ENCODE peak calls at places on chromosomes 2 and 18, in six cellular contexts. R is endothelial cell, T is activated B cell treated with CpG ODN at 0.5 μM for 24 hours, U is nephron progenitor cell, S is AG04449, L is tibial nerve. B is an unnamed sample.

GRCh38 chr2:100142393-100142792 is at the start of gene AFF3:
- DNase-seq in U (no peak), S (no peak), L (no peak), T (peak; percentile 65), R (no peak), B (peak; percentile 83)

GRCh38 chr2:55144922-55145820 is 86.9 kb downstream of the CLHC1 start:
- DNase-seq in L (no peak), U (no peak), T (no peak), R (no peak), S (no peak), B (no peak)

GRCh38 chr2:232174662-232175061 is 203.9 kb upstream of the ALPP start:
- DNase-seq in L (no peak), R (no peak), T (no peak), U (no peak), S (no peak), B (no peak)

GRCh38 chr2:178271629-178272333 is 77.5 kb downstream of the OSBPL6 start:
- DNase-seq in R (no peak), U (no peak), S (no peak), L (peak; percentile 49), T (no peak), B (no peak)

GRCh38 chr2:195656131-195656858 is 731 bp upstream of the SLC39A10 start:
- DNase-seq in L (no peak), S (no peak), R (no peak), U (no peak), T (no peak), B (no peak)

GRCh38 chr18:9722691-9723090 is 14.6 kb downstream of the RAB31 start:
- DNase-seq in L (no peak), U (no peak), S (no peak), R (no peak), T (no peak), B (no peak)

GRCh38 chr2:209868595-209868994 is 97.0 kb downstream of the UNC80 start:
- DNase-seq in U (no peak), T (no peak), S (no peak), L (no peak), R (no peak), B (no peak)

GRCh38 chr2:234377761-234378341 is 119.0 kb downstream of the ARL4C start:
- DNase-seq in L (no peak), R (no peak), S (peak; percentile 94), U (peak; percentile 38), T (no peak), B (no peak)

GRCh38 chr2:28662468-28663095 is 89.0 kb upstream of the PPP1CB start:
- DNase-seq in T (no peak), S (no peak), R (no peak), L (no peak), U (peak; percentile 33), B (no peak)

GRCh38 chr18:35191252-35192025 is 49.4 kb upstream of the ZNF397 start:
- DNase-seq in R (no peak), S (no peak), L (no peak), U (no peak), T (no peak), B (no peak)

GRCh38 chr18:66872277-66872676 is 268.4 kb upstream of the CDH19 start:
- DNase-seq in R (no peak), S (no peak), T (no peak), U (no peak), L (no peak), B (no peak)

DNA sequence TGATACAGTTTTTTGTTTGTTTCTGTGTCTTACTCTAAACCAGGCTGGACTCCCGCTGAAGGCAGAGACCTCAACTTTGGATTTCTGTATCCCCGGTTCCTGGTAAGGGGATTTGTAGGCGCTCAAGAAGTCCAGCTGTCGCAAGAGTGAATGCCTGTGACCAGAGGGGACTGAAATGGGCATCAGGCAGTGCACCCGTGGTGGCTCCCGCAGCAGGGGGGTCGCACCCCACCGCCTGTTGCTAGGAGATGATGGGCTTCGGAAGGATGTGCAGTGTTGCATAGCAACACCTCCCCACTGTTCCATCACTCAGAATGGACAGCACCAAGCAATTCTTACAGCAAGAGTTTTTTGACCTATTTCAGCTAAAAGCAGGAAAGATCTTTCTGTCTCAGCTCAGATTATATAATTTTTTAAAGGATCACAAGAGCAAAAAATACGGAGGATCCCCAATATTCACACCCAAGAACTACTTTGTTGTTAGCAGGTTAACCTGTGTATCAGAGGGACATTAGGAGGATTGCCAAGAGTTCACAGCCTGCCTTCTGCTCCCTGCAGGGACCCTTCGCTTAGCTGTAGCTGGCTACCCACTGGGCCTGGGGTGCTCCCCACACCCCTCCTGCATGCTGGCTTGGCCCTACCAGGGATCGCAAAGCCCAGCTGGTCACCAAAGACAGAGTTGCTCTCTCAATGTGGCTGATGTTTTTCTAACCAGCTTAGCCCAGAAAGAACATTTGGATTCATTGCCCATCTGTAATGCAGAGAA is 63.8 kb downstream of the SOWAHC start:
- DNase-seq in L (no peak), U (peak; percentile 32), S (no peak), R (no peak), T (no peak), B (no peak)
- TF ChIP-seq CTCF in L (no peak), U (no peak), S (no peak), R (no peak), T (no peak), B (no peak)

DNA sequence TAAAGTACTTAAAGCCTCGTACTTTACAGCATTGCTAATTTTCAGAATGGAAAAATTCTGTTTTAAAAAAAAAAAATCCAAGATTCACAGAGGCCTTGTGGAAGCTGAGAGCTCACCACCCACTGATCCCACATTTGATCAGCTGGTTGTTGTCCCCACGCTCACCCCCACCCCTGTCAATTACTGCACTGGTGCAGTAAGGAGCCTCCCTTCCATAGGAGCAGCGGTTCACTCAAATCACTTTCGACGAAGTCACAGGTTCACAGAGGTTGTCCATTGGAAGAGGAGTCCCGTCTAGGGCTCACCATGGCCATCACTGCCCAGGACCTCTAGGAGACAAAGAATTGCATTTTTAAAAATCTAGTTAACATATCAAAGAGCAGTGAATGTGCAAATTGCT is 165.7 kb upstream of the SALL3 start:
- DNase-seq in S (no peak), R (no peak), L (no peak), U (no peak), T (no peak), B (no peak)
- TF ChIP-seq CTCF in S (no peak), R (no peak), L (no peak), U (no peak), T (no peak), B (no peak)

DNA sequence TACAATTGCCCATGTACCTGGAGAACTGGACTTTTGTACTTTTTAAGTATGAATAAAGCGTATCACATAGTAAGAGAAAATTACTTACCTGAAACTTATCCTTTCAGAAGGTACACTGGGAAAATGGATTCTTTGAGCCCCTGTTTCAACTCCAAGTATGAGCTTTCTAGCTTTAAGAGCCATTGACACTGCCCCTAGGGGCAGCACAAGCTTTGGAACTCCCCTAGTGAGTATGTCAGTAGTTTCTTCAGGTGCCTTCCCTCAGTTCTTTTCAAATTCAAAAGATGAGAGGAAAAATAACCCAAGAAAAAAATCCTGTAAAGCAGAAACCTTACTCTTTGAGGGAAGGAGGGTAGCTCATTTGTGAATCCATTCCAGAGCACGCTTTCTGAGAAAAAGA is 124.1 kb downstream of the MEMO1 start:
- DNase-seq in U (no peak), T (no peak), L (no peak), S (no peak), R (peak; percentile 21), B (no peak)
- TF ChIP-seq CTCF in U (no peak), T (no peak), L (no peak), S (no peak), R (no peak), B (peak; percentile 35)

GRCh38 chr2:203122317-203122998 is 107.8 kb downstream of the NBEAL1 start:
- DNase-seq in U (no peak), T (no peak), S (no peak), R (no peak), L (no peak), B (no peak)
- TF ChIP-seq CTCF in U (no peak), T (no peak), S (no peak), R (no peak), L (peak; percentile 6), B (no peak)

DNA sequence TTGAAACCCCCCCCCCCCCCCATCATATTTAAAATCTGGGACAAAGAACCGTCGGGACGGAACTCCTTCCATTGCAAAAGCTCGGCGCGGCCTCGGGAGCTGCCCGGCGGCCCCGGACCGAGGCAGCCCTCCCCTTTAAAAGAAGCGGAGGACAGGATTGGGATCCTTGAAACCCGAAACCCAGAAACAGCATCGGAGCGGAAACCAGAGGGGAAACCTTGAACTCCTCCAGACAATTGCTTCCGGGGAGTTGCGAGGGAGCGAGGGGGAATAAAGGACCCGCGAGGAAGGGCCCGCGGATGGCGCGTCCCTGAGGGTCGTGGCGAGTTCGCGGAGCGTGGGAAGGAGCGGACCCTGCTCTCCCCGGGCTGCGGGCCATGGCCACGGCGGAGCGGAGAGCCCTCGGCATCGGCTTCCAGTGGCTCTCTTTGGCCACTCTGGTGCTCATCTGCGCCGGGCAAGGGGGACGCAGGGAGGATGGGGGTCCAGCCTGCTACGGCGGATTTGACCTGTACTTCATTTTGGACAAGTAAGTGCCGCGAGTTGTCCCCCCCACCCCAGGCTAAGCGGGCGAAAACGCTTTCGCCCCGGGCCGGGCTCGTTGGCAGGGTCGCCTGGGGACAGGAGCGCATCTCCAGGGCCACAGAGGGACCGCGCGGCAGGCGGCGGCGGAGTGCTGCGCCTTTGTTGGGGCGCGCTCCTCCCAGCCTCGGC is at the start of gene ANTXR1:
- DNase-seq in U (peak; percentile 69), S (no peak), L (no peak), T (no peak), R (peak; percentile 36), B (no peak)
- TF ChIP-seq CTCF in U (peak; percentile 1), S (no peak), L (no peak), T (no peak), R (peak; percentile 37), B (peak; percentile 58)

GRCh38 chr2:132542953-132543569 is 126.5 kb downstream of the GPR39 start:
- DNase-seq in R (no peak), L (no peak), T (no peak), S (no peak), U (no peak), B (no peak)

GRCh38 chr2:132550285-132550684 is 119.7 kb downstream of the LYPD1 start:
- DNase-seq in R (no peak), U (no peak), T (no peak), S (no peak), L (no peak), B (no peak)

GRCh38 chr2:132550945-132551344 is 119.1 kb downstream of the LYPD1 start:
- DNase-seq in S (no peak), U (no peak), R (no peak), T (no peak), L (no peak), B (no peak)

GRCh38 chr2:132544045-132544630 is 125.9 kb downstream of the LYPD1 start:
- DNase-seq in S (no peak), R (no peak), U (no peak), L (no peak), T (no peak), B (no peak)

DNA sequence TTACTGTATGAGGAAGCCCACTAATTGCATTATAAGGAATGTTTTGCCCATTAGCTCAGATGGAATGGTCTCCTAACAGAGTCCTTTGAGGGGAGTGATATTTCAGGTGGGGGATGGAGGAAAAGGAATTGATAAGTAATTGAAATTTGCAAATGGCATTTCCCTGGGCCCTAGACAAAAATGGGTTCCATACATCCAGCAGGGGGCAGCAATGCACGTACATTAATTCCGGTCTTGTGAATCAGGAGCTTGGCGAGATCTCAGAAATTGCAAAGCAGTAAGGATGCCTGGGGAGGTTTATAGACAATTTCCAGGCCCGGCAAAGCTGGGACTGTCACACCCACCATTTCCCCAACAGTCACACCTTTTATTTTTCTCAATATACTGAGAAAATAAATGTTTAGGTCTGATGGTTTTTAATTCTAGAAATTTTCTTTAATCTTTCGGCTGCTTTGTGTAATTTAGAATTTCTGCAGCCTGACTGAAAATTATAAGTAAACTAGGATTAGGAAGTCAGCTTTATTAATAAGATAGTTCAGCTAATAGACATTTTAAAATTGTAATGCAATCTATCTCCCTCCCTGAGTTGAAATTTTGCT is 122.8 kb downstream of the LYPD1 start:
- DNase-seq in L (peak; percentile 51), U (peak; percentile 77), R (peak; percentile 76), T (no peak), S (peak; percentile 26), B (no peak)
- TF ChIP-seq CTCF in L (peak; percentile 51), U (peak; percentile 78), R (peak; percentile 80), T (peak; percentile 41), S (peak; percentile 70), B (peak; percentile 80)

GRCh38 chr2:158103358-158104021 is 1.8 kb downstream of the UPP2 start:
- DNase-seq in R (no peak), T (no peak), L (no peak), U (no peak), S (no peak), B (no peak)
- TF ChIP-seq CTCF in R (no peak), T (no peak), L (no peak), U (no peak), S (no peak), B (no peak)